ENCODE peak calls at places on chromosomes 2 and 18, in six cellular contexts. One of them, this sample, is unnamed.
A peak's percentile ranks its signal among the peaks of the same experiment; 100 is the strongest.

GRCh38 chr18:55579471-55579870 is 8.5 kb downstream of the TCF4 start:
- DNase-seq in transverse colon: no peak
- DNase-seq in fibroblast of lung: no peak
- DNase-seq in OCI-LY7: no peak
- DNase-seq in stomach: no peak
- DNase-seq in heart right ventricle: no peak
- DNase-seq in this sample: no peak

GRCh38 chr2:39377226-39377939 is 59.7 kb downstream of the MAP4K3 start:
- DNase-seq in transverse colon: peak; percentile 35
- DNase-seq in stomach: no peak
- DNase-seq in heart right ventricle: no peak
- DNase-seq in OCI-LY7: peak; percentile 66
- DNase-seq in fibroblast of lung: peak; percentile 76
- DNase-seq in this sample: no peak

GRCh38 chr18:8307960-8308359 is 301.3 kb upstream of the RAB12 start:
- DNase-seq in transverse colon: no peak
- DNase-seq in heart right ventricle: no peak
- DNase-seq in stomach: no peak
- DNase-seq in fibroblast of lung: no peak
- DNase-seq in OCI-LY7: no peak
- DNase-seq in this sample: no peak

GRCh38 chr2:197198890-197199289 is 111.7 kb downstream of the ANKRD44 start:
- DNase-seq in transverse colon: peak; percentile 79
- DNase-seq in stomach: peak; percentile 68
- DNase-seq in OCI-LY7: peak; percentile 97
- DNase-seq in heart right ventricle: peak; percentile 44
- DNase-seq in fibroblast of lung: no peak
- DNase-seq in this sample: peak; percentile 47

GRCh38 chr2:39913648-39914456 is 134.8 kb upstream of the THUMPD2 start:
- DNase-seq in stomach: no peak
- DNase-seq in fibroblast of lung: peak; percentile 73
- DNase-seq in transverse colon: no peak
- DNase-seq in OCI-LY7: peak; percentile 85
- DNase-seq in heart right ventricle: no peak
- DNase-seq in this sample: no peak

GRCh38 chr18:24678113-24678512 is 217.7 kb downstream of the HRH4 start:
- DNase-seq in fibroblast of lung: no peak
- DNase-seq in heart right ventricle: no peak
- DNase-seq in OCI-LY7: no peak
- DNase-seq in transverse colon: no peak
- DNase-seq in stomach: no peak
- DNase-seq in this sample: no peak

GRCh38 chr2:190842606-190843104 is 38.0 kb upstream of the GLS start:
- DNase-seq in OCI-LY7: no peak
- DNase-seq in transverse colon: no peak
- DNase-seq in fibroblast of lung: no peak
- DNase-seq in stomach: no peak
- DNase-seq in heart right ventricle: no peak
- DNase-seq in this sample: no peak

GRCh38 chr2:149597050-149598013 is 9.8 kb upstream of the MMADHC start:
- DNase-seq in heart right ventricle: no peak
- DNase-seq in OCI-LY7: peak; percentile 76
- DNase-seq in transverse colon: peak; percentile 23
- DNase-seq in stomach: peak; percentile 30
- DNase-seq in fibroblast of lung: peak; percentile 87
- DNase-seq in this sample: no peak

GRCh38 chr2:121409388-121409787 is 121.3 kb upstream of the RNU4ATAC start:
- DNase-seq in stomach: no peak
- DNase-seq in heart right ventricle: no peak
- DNase-seq in OCI-LY7: no peak
- DNase-seq in transverse colon: no peak
- DNase-seq in fibroblast of lung: no peak
- DNase-seq in this sample: no peak

GRCh38 chr18:8933714-8934284 is 168.7 kb upstream of the NDUFV2 start:
- DNase-seq in stomach: no peak
- DNase-seq in fibroblast of lung: peak; percentile 53
- DNase-seq in heart right ventricle: no peak
- DNase-seq in transverse colon: no peak
- DNase-seq in OCI-LY7: no peak
- DNase-seq in this sample: no peak

GRCh38 chr2:217803639-217803932 is 199.2 kb downstream of the TNS1 start:
- DNase-seq in OCI-LY7: no peak
- DNase-seq in stomach: no peak
- DNase-seq in heart right ventricle: no peak
- DNase-seq in transverse colon: no peak
- DNase-seq in fibroblast of lung: no peak
- DNase-seq in this sample: no peak

GRCh38 chr2:97645112-97645699 is 656 bp upstream of the COX5B start:
- DNase-seq in fibroblast of lung: peak; percentile 21
- DNase-seq in OCI-LY7: peak; percentile 14
- DNase-seq in stomach: no peak
- DNase-seq in heart right ventricle: peak; percentile 53
- DNase-seq in transverse colon: no peak
- DNase-seq in this sample: peak; percentile 41

GRCh38 chr2:127324635-127325034 is 30.7 kb upstream of the ERCC3 start:
- DNase-seq in fibroblast of lung: peak; percentile 45
- DNase-seq in transverse colon: no peak
- DNase-seq in stomach: no peak
- DNase-seq in heart right ventricle: no peak
- DNase-seq in OCI-LY7: peak; percentile 55
- DNase-seq in this sample: no peak

DNA sequence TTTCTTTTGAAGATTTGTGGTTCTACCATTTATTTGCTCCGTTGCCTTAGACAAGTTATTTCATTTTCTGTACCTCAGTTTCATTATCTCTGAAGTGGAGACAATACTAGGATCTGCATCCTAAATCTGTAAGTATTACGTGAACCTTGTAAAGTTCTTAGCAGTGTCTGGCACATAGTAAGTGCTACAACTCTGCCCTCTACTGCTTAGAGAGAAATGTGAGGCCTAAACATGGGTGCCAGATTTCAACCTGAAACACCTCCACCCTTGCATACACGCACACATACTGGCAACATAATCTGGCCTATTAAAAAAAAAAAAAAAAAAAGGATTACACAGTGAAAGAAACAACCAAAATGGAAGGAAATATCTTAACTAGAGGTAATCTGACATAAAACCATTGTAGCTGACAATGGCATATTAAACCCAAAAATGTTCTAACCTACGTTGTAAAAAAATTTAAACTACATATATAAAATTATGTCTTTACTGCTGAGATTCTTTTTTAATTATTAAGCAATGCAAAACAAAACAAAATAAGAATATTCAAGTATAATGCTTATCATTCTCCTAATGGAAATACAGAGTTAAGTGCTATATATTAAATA is 132.6 kb downstream of the MAP2 start:
- DNase-seq in heart right ventricle: no peak
- DNase-seq in stomach: no peak
- DNase-seq in fibroblast of lung: peak; percentile 48
- DNase-seq in transverse colon: no peak
- DNase-seq in OCI-LY7: peak; percentile 1
- DNase-seq in this sample: no peak
- TF ChIP-seq CTCF in heart right ventricle: peak; percentile 64
- TF ChIP-seq CTCF in stomach: no peak
- TF ChIP-seq CTCF in fibroblast of lung: peak; percentile 69
- TF ChIP-seq CTCF in transverse colon: peak; percentile 7
- TF ChIP-seq CTCF in OCI-LY7: peak; percentile 51
- TF ChIP-seq CTCF in this sample: peak; percentile 67

DNA sequence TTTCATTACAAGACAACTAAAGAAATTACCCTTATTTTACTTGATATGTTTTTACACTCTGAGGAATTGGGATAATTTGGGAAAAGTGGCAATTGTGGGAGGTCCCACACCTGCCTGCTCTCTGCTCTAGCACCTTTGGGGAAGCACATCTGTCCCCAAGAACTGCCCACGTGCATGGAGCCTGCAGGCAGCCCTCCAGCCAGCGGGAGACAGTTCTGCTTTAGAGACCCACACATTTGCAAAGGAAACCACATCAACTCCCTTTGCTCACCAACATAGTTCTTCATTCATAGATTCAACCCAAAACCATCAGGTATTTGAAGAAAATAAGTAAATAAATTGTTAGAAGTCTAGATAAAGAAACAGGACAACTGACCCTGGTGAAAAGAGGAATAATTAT is 239.9 kb upstream of the ID2 start:
- DNase-seq in heart right ventricle: no peak
- DNase-seq in stomach: no peak
- DNase-seq in OCI-LY7: peak; percentile 69
- DNase-seq in transverse colon: no peak
- DNase-seq in fibroblast of lung: no peak
- DNase-seq in this sample: no peak
- H3K27ac ChIP-seq in heart right ventricle: no peak overlapping the region
- H3K27ac ChIP-seq in stomach: no peak overlapping the region
- H3K27ac ChIP-seq in OCI-LY7: peak overlapping the region; percentile 46
- H3K27ac ChIP-seq in transverse colon: no peak overlapping the region
- H3K27ac ChIP-seq in fibroblast of lung: no peak overlapping the region
- H3K27ac ChIP-seq in this sample: no peak overlapping the region

GRCh38 chr18:57353137-57353939 is 981 bp downstream of the ST8SIA3 start:
- DNase-seq in OCI-LY7: no peak
- DNase-seq in transverse colon: no peak
- DNase-seq in stomach: no peak
- DNase-seq in fibroblast of lung: no peak
- DNase-seq in heart right ventricle: no peak
- DNase-seq in this sample: no peak

GRCh38 chr18:57352761-57353136 is 392 bp downstream of the ST8SIA3 start:
- DNase-seq in stomach: no peak
- DNase-seq in fibroblast of lung: no peak
- DNase-seq in heart right ventricle: no peak
- DNase-seq in transverse colon: no peak
- DNase-seq in OCI-LY7: no peak
- DNase-seq in this sample: no peak

GRCh38 chr18:57359433-57359832 is 7.1 kb downstream of the ST8SIA3 start:
- DNase-seq in fibroblast of lung: no peak
- DNase-seq in stomach: no peak
- DNase-seq in transverse colon: no peak
- DNase-seq in OCI-LY7: no peak
- DNase-seq in heart right ventricle: no peak
- DNase-seq in this sample: no peak

GRCh38 chr18:57352271-57352701 is at the start of gene ST8SIA3:
- DNase-seq in heart right ventricle: no peak
- DNase-seq in stomach: no peak
- DNase-seq in OCI-LY7: no peak
- DNase-seq in fibroblast of lung: no peak
- DNase-seq in transverse colon: no peak
- DNase-seq in this sample: no peak

GRCh38 chr18:57353940-57354461 is 1.6 kb downstream of the ST8SIA3 start:
- DNase-seq in heart right ventricle: peak; percentile 40
- DNase-seq in fibroblast of lung: peak; percentile 29
- DNase-seq in stomach: no peak
- DNase-seq in OCI-LY7: no peak
- DNase-seq in transverse colon: no peak
- DNase-seq in this sample: peak; percentile 30
- H3K4me1 ChIP-seq in heart right ventricle: peaks cover 4% of the 10 kb centered on the region
- H3K4me1 ChIP-seq in fibroblast of lung: no peaks in the 10 kb centered on the region
- H3K4me1 ChIP-seq in stomach: peaks cover 25% of the 10 kb centered on the region
- H3K4me1 ChIP-seq in OCI-LY7: no peaks in the 10 kb centered on the region
- H3K4me1 ChIP-seq in transverse colon: no peaks in the 10 kb centered on the region
- H3K4me1 ChIP-seq in this sample: peaks cover 10% of the 10 kb centered on the region

GRCh38 chr2:132670104-132670960 is at the start of gene LYPD1:
- DNase-seq in stomach: no peak
- DNase-seq in fibroblast of lung: peak; percentile 54
- DNase-seq in transverse colon: no peak
- DNase-seq in OCI-LY7: no peak
- DNase-seq in heart right ventricle: peak; percentile 15
- DNase-seq in this sample: peak; percentile 18

GRCh38 chr2:132668986-132669853 is 785 bp downstream of the LYPD1 start:
- DNase-seq in fibroblast of lung: peak; percentile 43
- DNase-seq in transverse colon: no peak
- DNase-seq in OCI-LY7: no peak
- DNase-seq in stomach: no peak
- DNase-seq in heart right ventricle: no peak
- DNase-seq in this sample: no peak

GRCh38 chr2:132669854-132670103 is 226 bp downstream of the LYPD1 start:
- DNase-seq in OCI-LY7: no peak
- DNase-seq in heart right ventricle: no peak
- DNase-seq in stomach: no peak
- DNase-seq in fibroblast of lung: no peak
- DNase-seq in transverse colon: no peak
- DNase-seq in this sample: no peak

GRCh38 chr2:132667716-132668115 is 2.3 kb downstream of the LYPD1 start:
- DNase-seq in fibroblast of lung: peak; percentile 67
- DNase-seq in stomach: no peak
- DNase-seq in heart right ventricle: no peak
- DNase-seq in OCI-LY7: no peak
- DNase-seq in transverse colon: no peak
- DNase-seq in this sample: no peak

DNA sequence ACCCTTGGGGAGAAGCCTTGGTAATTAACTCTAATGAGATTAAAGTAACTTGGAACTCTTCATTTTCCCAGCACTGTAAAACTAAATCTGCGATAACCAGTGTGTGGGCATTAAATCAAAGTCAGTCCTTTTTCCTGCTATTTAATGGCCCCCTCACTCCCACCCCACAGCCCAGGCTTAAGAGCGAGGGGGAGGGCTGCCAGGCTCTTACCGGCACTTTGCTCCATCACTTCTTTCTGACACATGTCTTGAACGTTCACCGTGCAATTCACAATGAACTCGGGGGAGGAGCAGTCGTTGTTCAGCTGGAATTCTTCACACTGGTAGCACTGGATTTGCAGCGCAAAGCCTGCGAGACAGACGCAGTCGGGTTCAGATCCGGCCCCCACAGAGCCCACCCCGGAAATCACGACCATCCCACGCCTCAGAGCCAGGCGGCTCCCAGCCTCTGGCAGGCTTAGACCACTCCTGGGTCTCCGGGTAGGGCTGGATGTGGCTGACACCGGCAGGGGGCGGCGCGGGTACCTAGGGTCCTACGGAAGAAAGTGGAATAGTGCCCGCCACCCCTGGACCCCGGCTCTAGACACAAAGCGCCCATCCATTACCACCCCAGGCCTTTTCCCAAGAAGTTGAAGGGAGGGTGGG is 1.7 kb downstream of the LYPD1 start:
- DNase-seq in fibroblast of lung: peak; percentile 67
- DNase-seq in stomach: no peak
- DNase-seq in OCI-LY7: no peak
- DNase-seq in heart right ventricle: peak; percentile 10
- DNase-seq in transverse colon: no peak
- DNase-seq in this sample: no peak
- TF ChIP-seq CTCF in fibroblast of lung: peak; percentile 43
- TF ChIP-seq CTCF in stomach: no peak
- TF ChIP-seq CTCF in OCI-LY7: no peak
- TF ChIP-seq CTCF in heart right ventricle: no peak
- TF ChIP-seq CTCF in transverse colon: no peak
- TF ChIP-seq CTCF in this sample: peak; percentile 26

This sample was measured in left ventricle myocardium inferior.